ENCODE peak calls at places on chromosomes 1 and 21, in seven cellular contexts. K is HepG2, A is K562, E is HCT116, D is GM12878, V is H1, O is SK-N-SH. Y is an unnamed sample.

GRCh38 chr1:110515896-110516295 is 3.1 kb downstream of the KCNA10 start:
- DNase-seq in K (no peak), A (no peak), E (no peak), D (no peak), V (no peak), O (no peak), Y (no peak)

GRCh38 chr1:63534406-63534805 is 11.1 kb downstream of the EFCAB7 start:
- DNase-seq in K (no peak), A (no peak), E (no peak), D (no peak), V (no peak), O (no peak), Y (no peak)

GRCh38 chr1:228089520-228090380 is 7.2 kb downstream of the ARF1 start:
- DNase-seq in K (no peak), A (no peak), E (no peak), D (no peak), V (no peak), O (no peak), Y (no peak)

GRCh38 chr1:165828581-165829329 is 1.3 kb downstream of the UCK2 start:
- DNase-seq in K (peak), A (peak), E (peak), D (no peak), V (peak), O (peak), Y (peak)

GRCh38 chr1:3530931-3531818 is 76.7 kb downstream of the ARHGEF16 start:
- DNase-seq in K (peak), A (peak), E (peak), D (no peak), V (peak), O (peak), Y (peak)

GRCh38 chr1:87826639-87827345 is 498.1 kb downstream of the LMO4 start:
- DNase-seq in K (peak), A (peak), E (no peak), D (peak), V (no peak), O (peak), Y (peak)

GRCh38 chr1:10835423-10836421 is 39.3 kb upstream of the CASZ1 start:
- DNase-seq in K (peak), A (peak), E (peak), D (no peak), V (peak), O (peak), Y (peak)

GRCh38 chr1:8509579-8509978 is 191.7 kb downstream of the SLC45A1 start:
- DNase-seq in K (no peak), A (no peak), E (no peak), D (no peak), V (no peak), O (no peak), Y (no peak)

GRCh38 chr1:7266561-7266960 is 481.3 kb downstream of the CAMTA1 start:
- DNase-seq in K (no peak), A (no peak), E (no peak), D (no peak), V (peak), O (no peak), Y (no peak)

GRCh38 chr1:16152521-16153087 is 3.3 kb downstream of the EPHA2 start:
- DNase-seq in K (peak), A (no peak), E (no peak), D (no peak), V (no peak), O (no peak), Y (no peak)

GRCh38 chr1:29478046-29478791 is 241.9 kb downstream of the PTPRU start:
- DNase-seq in K (no peak), A (no peak), E (no peak), D (no peak), V (peak), O (no peak), Y (no peak)

GRCh38 chr1:169943963-169944526 is 50.3 kb upstream of the SCYL3 start:
- DNase-seq in K (no peak), A (no peak), E (no peak), D (no peak), V (no peak), O (no peak), Y (no peak)

GRCh38 chr1:205301220-205301821 is 20.2 kb downstream of the NUAK2 start:
- DNase-seq in K (peak), A (no peak), E (no peak), D (no peak), V (peak), O (no peak), Y (peak)

GRCh38 chr1:96882096-96882495 is 160.5 kb downstream of the PTBP2 start:
- DNase-seq in K (no peak), A (no peak), E (no peak), D (no peak), V (no peak), O (no peak), Y (no peak)

GRCh38 chr21:32797679-32798078 is 26.1 kb upstream of the PAXBP1 start:
- DNase-seq in K (no peak), A (no peak), E (no peak), D (no peak), V (no peak), O (no peak), Y (no peak)

GRCh38 chr1:65264197-65264929 is 45.0 kb upstream of the DNAJC6 start:
- DNase-seq in K (no peak), A (no peak), E (no peak), D (no peak), V (peak), O (peak), Y (no peak)

GRCh38 chr21:28261291-28261690 is 731.4 kb downstream of the LTN1 start:
- DNase-seq in K (no peak), A (no peak), E (no peak), D (no peak), V (no peak), O (no peak), Y (no peak)

GRCh38 chr1:232600430-232601258 is 29.3 kb downstream of the SIPA1L2 start:
- DNase-seq in K (no peak), A (no peak), E (no peak), D (no peak), V (no peak), O (no peak), Y (peak)

GRCh38 chr1:69791311-69791710 is 223.6 kb downstream of the LRRC7 start:
- DNase-seq in K (no peak), A (no peak), E (no peak), D (no peak), V (no peak), O (no peak), Y (no peak)

GRCh38 chr21:31802331-31802730 is 70.4 kb upstream of the SCAF4 start:
- DNase-seq in K (no peak), A (no peak), E (no peak), D (no peak), V (no peak), O (no peak), Y (no peak)

GRCh38 chr1:15848143-15848928 is 829 bp downstream of the SPEN start:
- DNase-seq in K (no peak), A (peak), E (no peak), D (no peak), V (peak), O (peak), Y (peak)

GRCh38 chr1:197912739-197913494 is 4.3 kb upstream of the LHX9 start:
- DNase-seq in K (no peak), A (no peak), E (no peak), D (no peak), V (peak), O (peak), Y (no peak)

GRCh38 chr1:112997781-112998180 is 41.8 kb upstream of the SLC16A1 start:
- DNase-seq in K (no peak), A (no peak), E (no peak), D (no peak), V (no peak), O (no peak), Y (no peak)

GRCh38 chr21:45338326-45339017 is 50.8 kb upstream of the POFUT2 start:
- DNase-seq in K (no peak), A (no peak), E (no peak), D (no peak), V (no peak), O (no peak), Y (no peak)

GRCh38 chr1:157841708-157842107 is at the start of gene CD5L:
- DNase-seq in K (no peak), A (no peak), E (no peak), D (no peak), V (no peak), O (no peak), Y (no peak)

GRCh38 chr1:25568090-25568833 is 24.9 kb downstream of the LDLRAP1 start:
- DNase-seq in K (no peak), A (no peak), E (peak), D (no peak), V (peak), O (no peak), Y (no peak)

GRCh38 chr1:219465247-219466093 is 147.4 kb downstream of the ZC3H11B start:
- DNase-seq in K (no peak), A (no peak), E (no peak), D (peak), V (no peak), O (no peak), Y (no peak)

GRCh38 chr1:151711940-151712339 is 4.7 kb downstream of the CELF3 start:
- DNase-seq in K (no peak), A (no peak), E (no peak), D (no peak), V (no peak), O (no peak), Y (no peak)

GRCh38 chr1:97603218-97603617 is 317.6 kb downstream of the DPYD start:
- DNase-seq in K (no peak), A (no peak), E (no peak), D (no peak), V (no peak), O (no peak), Y (no peak)

GRCh38 chr1:79155991-79156390 is 149.5 kb upstream of the ADGRL4 start:
- DNase-seq in K (no peak), A (no peak), E (no peak), D (no peak), V (no peak), O (no peak), Y (no peak)

GRCh38 chr21:37208056-37208705 is 59.0 kb downstream of the VPS26C start:
- DNase-seq in K (peak), A (peak), E (no peak), D (peak), V (no peak), O (peak), Y (no peak)

GRCh38 chr1:81921851-81922462 is 121.2 kb downstream of the ADGRL2 start:
- DNase-seq in K (no peak), A (no peak), E (no peak), D (no peak), V (no peak), O (no peak), Y (no peak)

DNA sequence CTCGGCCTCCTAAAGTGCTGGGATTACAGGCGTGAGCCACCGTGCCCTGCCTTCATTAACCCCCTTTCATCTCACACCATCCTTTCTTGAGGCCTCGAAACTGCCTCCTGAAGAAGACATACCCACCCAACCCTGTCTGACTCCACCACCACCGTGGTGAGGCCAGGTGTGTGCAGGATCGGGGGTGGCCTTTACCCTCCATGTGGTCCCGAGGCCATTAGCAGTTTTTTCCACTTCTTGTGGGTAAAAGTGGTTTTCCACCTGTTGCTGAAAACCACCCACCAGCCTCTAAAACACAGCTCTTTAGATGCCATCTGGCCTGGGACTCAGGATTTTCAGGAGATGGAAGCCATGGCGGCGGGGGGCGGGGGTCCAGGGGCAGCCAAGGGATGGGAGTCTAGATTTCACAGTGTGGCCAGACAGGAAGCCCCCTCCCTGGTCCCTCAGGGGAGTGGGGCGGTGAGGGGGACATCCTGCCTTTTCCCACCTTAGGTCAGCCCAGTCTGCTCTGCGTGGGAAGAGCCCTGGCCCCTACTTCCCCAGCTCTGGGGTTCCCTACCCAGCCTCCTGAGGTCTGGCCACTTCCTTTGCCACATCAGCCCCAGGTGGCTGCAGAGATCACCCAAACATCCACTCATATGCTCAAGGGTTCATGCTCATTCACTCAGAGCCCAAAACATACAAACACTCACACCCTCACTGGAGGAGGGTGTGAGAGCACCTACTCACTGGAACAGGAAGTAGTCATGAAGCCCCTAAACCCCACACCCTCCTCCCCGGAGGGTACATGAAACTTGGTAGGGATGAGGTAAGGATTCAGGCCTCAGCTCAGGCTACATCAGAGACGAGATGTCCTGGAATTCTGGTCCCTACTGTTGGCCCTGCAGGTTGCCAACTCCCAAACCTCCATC is 2.3 kb downstream of the FGR start:
- DNase-seq in K (no peak), A (no peak), E (no peak), D (peak), V (no peak), O (no peak), Y (no peak)
- TF ChIP-seq JUND in K (no peak), A (no peak), E (no peak), D (no peak), V (no peak), O (no peak), Y (no peak)

GRCh38 chr21:34205811-34206635 is 132.6 kb downstream of the MRPS6 start:
- DNase-seq in K (no peak), A (no peak), E (no peak), D (peak), V (no peak), O (no peak), Y (no peak)
- TF ChIP-seq JUND in K (no peak), A (no peak), E (no peak), D (no peak), V (no peak), O (no peak), Y (no peak)

GRCh38 chr1:80656011-80656627 is 1144.6 kb upstream of the ADGRL2 start:
- DNase-seq in K (peak), A (no peak), E (peak), D (no peak), V (no peak), O (peak), Y (peak)

GRCh38 chr1:80656628-80657019 is 1144.1 kb upstream of the ADGRL2 start:
- DNase-seq in K (peak), A (no peak), E (no peak), D (no peak), V (no peak), O (no peak), Y (no peak)

GRCh38 chr1:80657707-80658106 is 1143.0 kb upstream of the ADGRL2 start:
- DNase-seq in K (no peak), A (no peak), E (no peak), D (no peak), V (no peak), O (no peak), Y (no peak)

DNA sequence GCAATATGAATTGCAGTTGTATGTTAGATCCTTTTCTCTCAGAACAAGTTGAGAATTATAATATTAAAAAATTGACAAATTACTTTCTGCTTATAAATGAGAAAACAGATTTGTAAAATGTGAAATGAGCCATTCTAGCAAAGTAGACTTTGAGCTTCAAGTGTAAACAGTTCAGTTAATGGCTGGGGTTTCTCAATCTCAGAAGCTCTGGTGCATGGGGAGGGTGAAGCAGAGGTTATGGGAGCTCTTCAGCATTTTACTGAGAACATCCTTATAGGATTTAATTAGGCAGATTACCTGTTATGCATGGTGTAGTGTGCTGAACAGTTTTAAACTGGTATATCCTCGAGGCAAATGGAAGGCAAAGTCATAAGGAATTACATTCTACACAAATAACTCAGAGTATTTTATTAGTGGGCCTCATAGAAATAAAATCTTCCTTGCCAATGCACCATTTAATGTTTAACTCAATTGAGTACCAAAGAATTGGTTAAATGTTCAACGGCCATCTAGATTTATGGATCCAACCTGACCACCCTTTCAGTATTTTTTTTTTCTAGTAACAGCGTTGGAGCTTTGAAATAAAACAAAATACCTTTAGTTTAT is 1143.6 kb upstream of the ADGRL2 start:
- DNase-seq in K (peak), A (no peak), E (no peak), D (no peak), V (no peak), O (peak), Y (no peak)
- TF ChIP-seq JUND in K (no peak), A (no peak), E (no peak), D (no peak), V (no peak), O (no peak), Y (no peak)

GRCh38 chr1:248811514-248812490 is 13.9 kb downstream of the SH3BP5L start:
- DNase-seq in K (no peak), A (peak), E (no peak), D (no peak), V (no peak), O (no peak), Y (peak)
- TF ChIP-seq JUND in K (no peak), A (no peak), E (no peak), D (no peak), V (no peak), O (no peak), Y (no peak)

GRCh38 chr1:161201828-161202712 is at the start of gene NDUFS2:
- DNase-seq in K (peak), A (peak), E (peak), D (peak), V (peak), O (peak), Y (peak)

GRCh38 chr1:161200992-161201827 is 957 bp upstream of the NDUFS2 start:
- DNase-seq in K (no peak), A (no peak), E (no peak), D (no peak), V (no peak), O (no peak), Y (no peak)

GRCh38 chr1:161198877-161199431 is at the start of gene ADAMTS4:
- DNase-seq in K (no peak), A (peak), E (no peak), D (no peak), V (peak), O (peak), Y (no peak)

GRCh38 chr1:161199506-161200119 is 759 bp upstream of the ADAMTS4 start:
- DNase-seq in K (no peak), A (no peak), E (no peak), D (no peak), V (no peak), O (no peak), Y (peak)

DNA sequence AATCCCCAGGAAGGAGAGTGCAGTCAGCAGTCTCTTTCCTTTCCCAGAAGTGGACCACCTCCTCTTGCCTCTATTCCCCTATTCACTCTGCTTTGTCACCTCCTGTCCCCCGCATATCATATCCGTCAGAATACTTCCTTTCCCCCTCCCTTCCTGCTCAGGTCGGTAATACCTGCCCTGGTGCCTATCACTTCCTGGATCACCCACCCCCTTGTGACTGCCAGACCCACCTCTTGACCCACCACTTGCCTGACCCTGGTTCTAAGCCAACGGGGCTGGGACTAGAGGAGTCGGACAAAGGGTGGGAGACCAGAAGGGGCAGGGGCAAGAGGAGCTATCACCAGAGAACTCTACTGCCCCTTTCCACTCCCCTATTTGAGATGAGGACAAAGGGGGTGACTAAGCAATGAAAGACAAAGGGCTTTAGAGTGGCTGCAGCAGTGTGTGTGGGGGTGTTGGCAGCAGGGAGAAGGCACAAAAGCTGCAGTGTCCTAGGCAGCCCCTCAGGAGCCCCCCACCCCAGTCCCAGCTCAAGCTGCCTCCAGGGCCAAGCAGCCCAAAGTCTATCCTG is 1.7 kb upstream of the ADAMTS4 start:
- DNase-seq in K (peak), A (peak), E (no peak), D (no peak), V (no peak), O (no peak), Y (no peak)
- TF ChIP-seq JUND in K (no peak), A (no peak), E (no peak), D (no peak), V (peak), O (no peak), Y (no peak)

GRCh38 chr1:229557913-229558414 is 543 bp downstream of the ABCB10 start:
- DNase-seq in K (peak), A (peak), E (no peak), D (no peak), V (peak), O (peak), Y (peak)
- TF ChIP-seq JUND in K (no peak), A (no peak), E (no peak), D (no peak), V (no peak), O (no peak), Y (no peak)

DNA sequence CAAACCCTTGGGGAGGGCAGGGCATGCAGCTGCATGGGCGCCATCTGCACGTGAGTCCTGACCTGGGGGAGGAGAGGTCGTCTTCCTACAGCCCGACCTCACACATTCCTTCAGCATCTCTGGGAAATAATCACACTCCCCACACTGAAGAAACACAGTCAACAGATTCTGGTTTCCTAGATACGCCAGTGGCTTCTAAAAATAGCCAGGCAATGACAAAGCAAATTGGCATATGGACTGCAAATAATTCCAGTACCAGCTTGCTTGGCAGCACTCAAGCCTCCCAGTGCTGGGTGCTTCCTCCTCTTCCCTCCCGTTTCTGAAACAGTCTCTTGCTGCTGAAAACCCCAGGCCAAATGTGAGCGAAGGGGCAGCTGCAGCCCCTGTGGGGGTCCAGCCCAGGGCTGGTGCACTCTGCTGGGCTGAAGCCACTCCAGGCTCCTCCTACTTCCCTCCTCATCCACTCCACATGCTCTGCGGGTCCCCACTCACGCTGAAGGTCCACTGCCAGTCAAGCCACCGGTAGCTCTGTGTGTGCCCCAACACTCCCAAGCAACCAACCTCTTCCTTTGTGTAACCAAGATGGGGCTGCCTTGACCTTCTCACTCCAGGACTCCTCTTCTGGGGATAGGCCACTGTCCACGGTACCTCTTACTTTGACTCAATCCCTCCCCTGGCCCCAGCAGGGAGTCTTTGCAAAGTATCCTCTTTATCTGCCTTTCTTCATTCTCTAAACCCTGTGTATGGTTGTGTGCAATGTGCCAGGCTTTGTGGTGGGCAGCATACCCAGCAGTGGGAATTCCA is 69.0 kb downstream of the KCND3 start:
- DNase-seq in K (no peak), A (no peak), E (no peak), D (no peak), V (no peak), O (no peak), Y (peak)
- TF ChIP-seq JUND in K (no peak), A (no peak), E (no peak), D (no peak), V (no peak), O (no peak), Y (no peak)